ENCODE peak calls at places on chromosomes 3 and 15, in four cellular contexts. Y is epithelial cell of prostate; S is NCI-H1092 treated with DMSO at 0.1 percent for 48 hours; A is stimulated activated CD4-positive, alpha-beta T cell treated with anti-CD3 and anti-CD28 coated beads, Interleukin-2, amount 100 ng/mL, for 24 hours. B is an unnamed sample.

GRCh38 chr15:75104804-75105557 is 81.6 kb downstream of the PPCDC start:
- DNase-seq in Y (peak), A (no peak), S (peak), B (peak)

GRCh38 chr15:40082195-40082868 is 26.3 kb downstream of the BMF start:
- DNase-seq in A (no peak), Y (no peak), S (no peak), B (no peak)

GRCh38 chr3:72560857-72561675 is 287.2 kb downstream of the SHQ1 start:
- DNase-seq in Y (no peak), S (no peak), A (no peak), B (no peak)

GRCh38 chr3:10350324-10350985 is 29.5 kb upstream of the SEC13 start:
- DNase-seq in Y (no peak), A (no peak), S (no peak), B (no peak)

GRCh38 chr15:99732711-99733267 is 448 bp downstream of the LYSMD4 start:
- DNase-seq in A (no peak), Y (no peak), S (no peak), B (no peak)

GRCh38 chr15:56165234-56165633 is 78.4 kb downstream of the RFX7 start:
- DNase-seq in S (no peak), A (no peak), Y (no peak), B (no peak)

GRCh38 chr15:73923156-73923487 is 3.1 kb upstream of the LOXL1 start:
- DNase-seq in Y (no peak), S (no peak), A (no peak), B (no peak)

GRCh38 chr15:57537072-57537471 is 54.6 kb upstream of the MYZAP start:
- DNase-seq in S (peak), A (no peak), Y (no peak), B (no peak)

GRCh38 chr3:16837602-16838001 is 47.2 kb upstream of the PLCL2 start:
- DNase-seq in Y (no peak), S (no peak), A (no peak), B (no peak)

GRCh38 chr3:42117175-42118008 is 26.2 kb downstream of the TRAK1 start:
- DNase-seq in S (no peak), Y (no peak), A (no peak), B (no peak)

GRCh38 chr3:172582712-172583111 is 59.5 kb upstream of the TNFSF10 start:
- DNase-seq in Y (peak), A (no peak), S (no peak), B (peak)

GRCh38 chr3:152315623-152316022 is 46.9 kb downstream of the MBNL1 start:
- DNase-seq in A (no peak), Y (no peak), S (no peak), B (no peak)

GRCh38 chr15:77420610-77421369 is at the start of gene HMG20A:
- DNase-seq in A (peak), Y (peak), S (peak), B (no peak)

GRCh38 chr3:63914312-63914711 is 2.1 kb upstream of the SCAANT1 start:
- DNase-seq in A (no peak), Y (no peak), S (no peak), B (no peak)

GRCh38 chr3:17733270-17733669 is 9.2 kb downstream of the TBC1D5 start:
- DNase-seq in S (no peak), A (no peak), Y (no peak), B (no peak)

GRCh38 chr3:47367631-47368030 is 13.2 kb upstream of the PTPN23 start:
- DNase-seq in Y (no peak), S (no peak), A (no peak), B (no peak)

GRCh38 chr3:14496351-14496750 is 43.8 kb downstream of the GRIP2 start:
- DNase-seq in S (no peak), A (no peak), Y (no peak), B (no peak)

GRCh38 chr15:50183112-50183794 is 1.3 kb downstream of the SLC27A2 start:
- DNase-seq in A (peak), Y (no peak), S (no peak), B (no peak)

GRCh38 chr3:12629560-12629959 is 34.4 kb downstream of the RAF1 start:
- DNase-seq in S (no peak), A (no peak), Y (no peak), B (no peak)

GRCh38 chr15:98873441-98874218 is 134.0 kb downstream of the PGPEP1L start:
- DNase-seq in A (no peak), Y (no peak), S (no peak), B (peak)

GRCh38 chr3:52084216-52084945 is 28.0 kb upstream of the DUSP7 start:
- DNase-seq in S (no peak), Y (no peak), A (no peak), B (no peak)

GRCh38 chr3:49867871-49868321 is 1.8 kb downstream of the CAMKV start:
- DNase-seq in Y (no peak), S (no peak), A (no peak), B (no peak)

GRCh38 chr3:114374433-114374832 is 80.6 kb downstream of the TIGIT start:
- DNase-seq in S (no peak), A (no peak), Y (no peak), B (no peak)

GRCh38 chr15:65355173-65355982 is 22.4 kb downstream of the IGDCC3 start:
- DNase-seq in A (no peak), Y (no peak), S (no peak), B (no peak)

GRCh38 chr3:156665296-156665695 is 9.1 kb upstream of the TIPARP start:
- DNase-seq in Y (no peak), S (no peak), A (no peak), B (no peak)

GRCh38 chr3:141825216-141826011 is 51.0 kb upstream of the ATP1B3 start:
- DNase-seq in Y (no peak), S (no peak), A (no peak), B (no peak)

GRCh38 chr15:41984622-41985021 is 12.3 kb upstream of the EHD4 start:
- DNase-seq in S (no peak), Y (no peak), A (no peak), B (no peak)

GRCh38 chr3:43852066-43852465 is 161.3 kb downstream of the ABHD5 start:
- DNase-seq in S (no peak), Y (no peak), A (no peak), B (no peak)

B was measured in keratinocyte.